ENCODE peak calls at places on chromosomes 1 and 21, in eight cellular contexts. Y is endothelial cell; O is stimulated activated naive B cell treated with anti-CD40 and anti-IgM and Interleukin-4, amounts not matched to agents 10 μg/mL and 1 μg/mL and 100 μg/mL, for 72 hours; Z is HTR-8/SVneo; A is H1; B is SK-MEL-5; P is stimulated activated CD8-positive, alpha-beta memory T cell treated with anti-CD3 and anti-CD28 coated beads, Interleukin-12 subunit alpha, Interleukin-12 subunit beta, amount 100 ng/mL, for 4 hours; N is OCI-M1. J is an unnamed sample.

GRCh38 chr1:19062258-19063029 is 106.0 kb upstream of the IFFO2 start:
- DNase-seq in Y (no peak), O (no peak), Z (no peak), A (no peak), B (no peak), P (no peak), N (no peak), J (no peak)

GRCh38 chr1:173499729-173500128 is 22.6 kb downstream of the PRDX6 start:
- DNase-seq in Y (no peak), O (no peak), Z (no peak), A (no peak), B (no peak), P (no peak), N (no peak), J (no peak)

GRCh38 chr1:160137216-160137862 is 14.1 kb upstream of the ATP1A4 start:
- DNase-seq in Y (no peak), O (no peak), Z (no peak), A (no peak), B (no peak), P (no peak), N (no peak), J (no peak)

GRCh38 chr1:2198571-2198970 is 4.0 kb upstream of the FAAP20 start:
- DNase-seq in Y (no peak), O (no peak), Z (no peak), A (no peak), B (no peak), P (no peak), N (no peak), J (no peak)

GRCh38 chr1:114485286-114485685 is 25.7 kb downstream of the TRIM33 start:
- DNase-seq in Y (no peak), O (no peak), Z (no peak), A (no peak), B (no peak), P (no peak), N (no peak), J (no peak)

GRCh38 chr21:37072988-37073416 is at the start of the genes PIGP and TTC3:
- DNase-seq in Y (peak), O (peak), Z (peak), A (peak), B (peak), P (peak), N (peak), J (peak)

GRCh38 chr1:45205000-45205909 is 1.1 kb downstream of the ZSWIM5 start:
- DNase-seq in Y (peak), O (no peak), Z (peak), A (peak), B (peak), P (no peak), N (no peak), J (no peak)

GRCh38 chr1:161038523-161039153 is at the start of gene TSTD1:
- DNase-seq in Y (peak), O (peak), Z (peak), A (peak), B (no peak), P (peak), N (no peak), J (no peak)

GRCh38 chr1:201059401-201059800 is 35.9 kb upstream of the KIF21B start:
- DNase-seq in Y (no peak), O (no peak), Z (no peak), A (no peak), B (no peak), P (no peak), N (peak), J (no peak)

GRCh38 chr21:19246018-19246417 is 842.4 kb upstream of the TMPRSS15 start:
- DNase-seq in Y (no peak), O (no peak), Z (no peak), A (no peak), B (no peak), P (no peak), N (no peak), J (no peak)

GRCh38 chr1:18796950-18797349 is 62.5 kb downstream of the TAS1R2 start:
- DNase-seq in Y (no peak), O (no peak), Z (no peak), A (no peak), B (no peak), P (no peak), N (no peak), J (no peak)

GRCh38 chr1:21072721-21073120 is 104.0 kb downstream of the EIF4G3 start:
- DNase-seq in Y (no peak), O (no peak), Z (no peak), A (no peak), B (no peak), P (no peak), N (no peak), J (no peak)

GRCh38 chr1:20368866-20369545 is 78.3 kb downstream of the VWA5B1 start:
- DNase-seq in Y (no peak), O (no peak), Z (no peak), A (no peak), B (no peak), P (no peak), N (no peak), J (no peak)

GRCh38 chr21:35508389-35508888 is 459.3 kb upstream of the RUNX1 start:
- DNase-seq in Y (peak), O (no peak), Z (no peak), A (peak), B (peak), P (no peak), N (peak), J (peak)

GRCh38 chr21:36859744-36860501 is 106.5 kb downstream of the HLCS start:
- DNase-seq in Y (no peak), O (no peak), Z (peak), A (peak), B (peak), P (no peak), N (peak), J (peak)

J was measured in NCI-H460.